ENCODE peak calls at places on chromosome 21, in seven cellular contexts. N is GM13977, Q is GM06990, Z is AG09319, S is astrocyte of the cerebellum, C is foreskin fibroblast, K is Peyer's patch. O is an unnamed sample.

GRCh38 chr21:45246535-45247320 is 41.0 kb downstream of the POFUT2 start:
- DNase-seq in N (no peak), Q (no peak), Z (no peak), S (no peak), C (no peak), K (no peak), O (no peak)

GRCh38 chr21:39951183-39952101 is 84.2 kb downstream of the PCP4 start:
- DNase-seq in N (no peak), Q (no peak), Z (no peak), S (no peak), C (no peak), K (no peak), O (no peak)

GRCh38 chr21:38660333-38661295 is 145.1 kb upstream of the ETS2 start:
- DNase-seq in N (no peak), Q (peak), Z (no peak), S (no peak), C (no peak), K (no peak), O (peak)

GRCh38 chr21:45974073-45975016 is 7.2 kb upstream of the COL6A1 start:
- DNase-seq in N (peak), Q (no peak), Z (no peak), S (peak), C (peak), K (peak), O (peak)

GRCh38 chr21:46127239-46128105 is 27.9 kb downstream of the FTCD start:
- DNase-seq in N (no peak), Q (no peak), Z (no peak), S (no peak), C (no peak), K (peak), O (no peak)

GRCh38 chr21:42414928-42415769 is 11.4 kb downstream of the UBASH3A start:
- DNase-seq in N (peak), Q (peak), Z (no peak), S (peak), C (no peak), K (peak), O (peak)

GRCh38 chr21:45326169-45326833 is 38.6 kb upstream of the POFUT2 start:
- DNase-seq in N (no peak), Q (no peak), Z (no peak), S (no peak), C (peak), K (no peak), O (no peak)

GRCh38 chr21:25806053-25806452 is 71.3 kb downstream of the GABPA start:
- DNase-seq in N (no peak), Q (no peak), Z (no peak), S (no peak), C (no peak), K (no peak), O (no peak)

GRCh38 chr21:39082656-39083376 is 100.4 kb downstream of the PSMG1 start:
- DNase-seq in N (no peak), Q (no peak), Z (no peak), S (no peak), C (no peak), K (no peak), O (no peak)

GRCh38 chr21:46150073-46150472 is 5.3 kb downstream of the FTCD start:
- DNase-seq in N (no peak), Q (peak), Z (no peak), S (no peak), C (no peak), K (peak), O (no peak)

GRCh38 chr21:44377922-44378645 is 24.7 kb downstream of the TRPM2 start:
- DNase-seq in N (no peak), Q (no peak), Z (no peak), S (no peak), C (no peak), K (peak), O (no peak)

GRCh38 chr21:37799193-37800121 is 116.8 kb downstream of the KCNJ6 start:
- DNase-seq in N (no peak), Q (no peak), Z (no peak), S (no peak), C (no peak), K (no peak), O (no peak)

GRCh38 chr21:24941316-24942185 is 665.7 kb downstream of the MRPL39 start:
- DNase-seq in N (no peak), Q (no peak), Z (no peak), S (peak), C (no peak), K (no peak), O (no peak)

GRCh38 chr21:38995071-38995669 is 188.1 kb downstream of the PSMG1 start:
- DNase-seq in N (no peak), Q (no peak), Z (no peak), S (no peak), C (no peak), K (no peak), O (no peak)

GRCh38 chr21:45802425-45802824 is 158.9 kb downstream of the PCBP3 start:
- DNase-seq in N (no peak), Q (no peak), Z (no peak), S (no peak), C (no peak), K (no peak), O (no peak)

GRCh38 chr21:46562472-46562871 is 42.4 kb downstream of the S100B start:
- DNase-seq in N (no peak), Q (no peak), Z (no peak), S (no peak), C (no peak), K (no peak), O (no peak)

GRCh38 chr21:42632336-42632751 is 21.1 kb upstream of the PDE9A start:
- DNase-seq in N (no peak), Q (no peak), Z (no peak), S (no peak), C (no peak), K (peak), O (no peak)

GRCh38 chr21:14480601-14481000 is 65.5 kb downstream of the SAMSN1 start:
- DNase-seq in N (no peak), Q (peak), Z (no peak), S (no peak), C (no peak), K (no peak), O (no peak)

GRCh38 chr21:27586986-27587385 is 620.1 kb upstream of the ADAMTS5 start:
- DNase-seq in N (no peak), Q (no peak), Z (no peak), S (no peak), C (no peak), K (no peak), O (no peak)

GRCh38 chr21:43779660-43780059 is 3.6 kb upstream of the CSTB start:
- DNase-seq in N (no peak), Q (no peak), Z (no peak), S (no peak), C (no peak), K (no peak), O (no peak)

GRCh38 chr21:25626752-25627151 is 12.3 kb upstream of the JAM2 start:
- DNase-seq in N (no peak), Q (no peak), Z (no peak), S (no peak), C (peak), K (no peak), O (no peak)

GRCh38 chr21:46626536-46627302 is 8.8 kb upstream of the PRMT2 start:
- DNase-seq in N (no peak), Q (no peak), Z (no peak), S (no peak), C (no peak), K (no peak), O (peak)

GRCh38 chr21:45378258-45378966 is 26.6 kb upstream of the COL18A1 start:
- DNase-seq in N (no peak), Q (no peak), Z (peak), S (peak), C (peak), K (no peak), O (no peak)

GRCh38 chr21:46099476-46099875 is 1.6 kb downstream of the COL6A2 start:
- DNase-seq in N (no peak), Q (no peak), Z (no peak), S (no peak), C (peak), K (peak), O (peak)

GRCh38 chr21:26946744-26947446 is 20.0 kb downstream of the ADAMTS5 start:
- DNase-seq in N (no peak), Q (no peak), Z (no peak), S (no peak), C (no peak), K (no peak), O (no peak)

GRCh38 chr21:39094847-39095525 is 88.3 kb downstream of the PSMG1 start:
- DNase-seq in N (no peak), Q (no peak), Z (no peak), S (peak), C (no peak), K (no peak), O (no peak)

GRCh38 chr21:18170829-18171228 is 73.8 kb upstream of the CHODL start:
- DNase-seq in N (no peak), Q (no peak), Z (no peak), S (no peak), C (no peak), K (no peak), O (no peak)

GRCh38 chr21:42627527-42628289 is 25.7 kb upstream of the PDE9A start:
- DNase-seq in N (no peak), Q (no peak), Z (no peak), S (no peak), C (no peak), K (peak), O (no peak)

GRCh38 chr21:42164064-42164789 is 54.7 kb upstream of the ABCG1 start:
- DNase-seq in N (peak), Q (no peak), Z (no peak), S (no peak), C (peak), K (peak), O (peak)

GRCh38 chr21:42527489-42528158 is 14.0 kb downstream of the SLC37A1 start:
- DNase-seq in N (peak), Q (peak), Z (no peak), S (no peak), C (no peak), K (peak), O (peak)

GRCh38 chr21:39009587-39010225 is 173.5 kb downstream of the PSMG1 start:
- DNase-seq in N (no peak), Q (no peak), Z (no peak), S (no peak), C (no peak), K (no peak), O (no peak)

GRCh38 chr21:42513985-42514882 is 582 bp downstream of the SLC37A1 start:
- DNase-seq in N (peak), Q (peak), Z (no peak), S (no peak), C (peak), K (peak), O (peak)

GRCh38 chr21:44330698-44331097 is 8.5 kb downstream of the CFAP410 start:
- DNase-seq in N (no peak), Q (no peak), Z (no peak), S (no peak), C (no peak), K (no peak), O (no peak)

GRCh38 chr21:30689822-30690221 is 28.8 kb downstream of the KRTAP21-3 start:
- DNase-seq in N (no peak), Q (no peak), Z (no peak), S (no peak), C (no peak), K (no peak), O (no peak)
- TF ChIP-seq CTCF in N (no peak), Q (no peak), Z (no peak), S (no peak), C (no peak), K (no peak), O (no peak)

DNA sequence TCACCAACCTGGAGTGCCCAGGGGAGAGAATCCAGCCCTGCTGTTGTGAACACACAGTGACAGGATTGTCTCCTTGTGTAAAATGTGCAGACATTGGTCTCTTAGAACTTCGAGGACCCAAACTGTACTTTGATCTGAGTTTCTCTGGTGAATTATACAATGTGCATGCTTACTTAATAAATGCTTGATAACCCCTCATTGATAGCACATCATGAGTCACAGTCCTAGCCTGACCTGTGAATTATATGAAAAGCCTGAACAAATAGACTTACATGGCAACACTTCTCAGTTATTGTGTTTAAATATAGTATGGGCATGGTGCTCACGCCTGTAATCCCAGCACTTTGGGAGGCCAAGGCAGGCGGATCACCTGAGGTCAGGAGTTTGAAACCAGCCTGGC is 22.6 kb downstream of the IFNGR2 start:
- DNase-seq in N (no peak), Q (no peak), Z (no peak), S (no peak), C (peak), K (no peak), O (no peak)
- TF ChIP-seq CTCF in N (no peak), Q (no peak), Z (no peak), S (no peak), C (no peak), K (no peak), O (no peak)

DNA sequence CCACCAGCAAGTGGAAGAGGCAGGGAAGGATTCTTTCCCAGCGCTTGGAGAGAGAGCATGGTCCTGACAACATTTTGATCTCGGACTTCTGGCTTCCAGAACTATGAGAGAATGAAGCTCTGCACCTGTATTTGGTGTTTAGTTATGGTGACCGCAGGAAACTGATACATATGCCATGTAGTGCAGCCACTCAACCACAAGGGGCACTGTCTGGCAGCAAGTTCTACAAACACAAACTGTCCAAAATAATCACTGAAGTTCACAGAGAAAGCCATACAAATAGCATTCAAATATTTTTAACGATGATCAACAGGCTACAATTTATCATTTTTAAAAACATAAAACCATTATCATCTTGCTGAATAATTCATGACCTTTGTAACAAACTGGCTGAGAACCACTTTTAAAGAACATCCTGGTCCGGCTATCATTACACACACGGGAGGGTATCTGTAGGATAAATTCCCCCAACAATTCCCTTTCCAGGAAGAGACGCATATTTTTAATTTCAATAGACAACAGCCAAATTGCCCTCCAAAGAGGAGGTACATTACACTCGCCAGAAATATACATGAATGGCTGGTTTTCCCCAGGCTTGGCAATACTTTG is 9.3 kb upstream of the CBR3 start:
- DNase-seq in N (peak), Q (no peak), Z (no peak), S (peak), C (peak), K (peak), O (peak)
- TF ChIP-seq CTCF in N (peak), Q (peak), Z (peak), S (peak), C (peak), K (peak), O (peak)

GRCh38 chr21:30408782-30409494 is 13.1 kb downstream of the KRTAP13-1 start:
- DNase-seq in N (no peak), Q (no peak), Z (no peak), S (peak), C (peak), K (peak), O (peak)
- TF ChIP-seq CTCF in N (peak), Q (peak), Z (no peak), S (peak), C (no peak), K (no peak), O (peak)

GRCh38 chr21:15686506-15686905 is 43.3 kb upstream of the USP25 start:
- DNase-seq in N (no peak), Q (no peak), Z (no peak), S (no peak), C (no peak), K (no peak), O (no peak)
- TF ChIP-seq CTCF in N (no peak), Q (no peak), Z (no peak), S (no peak), C (no peak), K (no peak), O (no peak)

DNA sequence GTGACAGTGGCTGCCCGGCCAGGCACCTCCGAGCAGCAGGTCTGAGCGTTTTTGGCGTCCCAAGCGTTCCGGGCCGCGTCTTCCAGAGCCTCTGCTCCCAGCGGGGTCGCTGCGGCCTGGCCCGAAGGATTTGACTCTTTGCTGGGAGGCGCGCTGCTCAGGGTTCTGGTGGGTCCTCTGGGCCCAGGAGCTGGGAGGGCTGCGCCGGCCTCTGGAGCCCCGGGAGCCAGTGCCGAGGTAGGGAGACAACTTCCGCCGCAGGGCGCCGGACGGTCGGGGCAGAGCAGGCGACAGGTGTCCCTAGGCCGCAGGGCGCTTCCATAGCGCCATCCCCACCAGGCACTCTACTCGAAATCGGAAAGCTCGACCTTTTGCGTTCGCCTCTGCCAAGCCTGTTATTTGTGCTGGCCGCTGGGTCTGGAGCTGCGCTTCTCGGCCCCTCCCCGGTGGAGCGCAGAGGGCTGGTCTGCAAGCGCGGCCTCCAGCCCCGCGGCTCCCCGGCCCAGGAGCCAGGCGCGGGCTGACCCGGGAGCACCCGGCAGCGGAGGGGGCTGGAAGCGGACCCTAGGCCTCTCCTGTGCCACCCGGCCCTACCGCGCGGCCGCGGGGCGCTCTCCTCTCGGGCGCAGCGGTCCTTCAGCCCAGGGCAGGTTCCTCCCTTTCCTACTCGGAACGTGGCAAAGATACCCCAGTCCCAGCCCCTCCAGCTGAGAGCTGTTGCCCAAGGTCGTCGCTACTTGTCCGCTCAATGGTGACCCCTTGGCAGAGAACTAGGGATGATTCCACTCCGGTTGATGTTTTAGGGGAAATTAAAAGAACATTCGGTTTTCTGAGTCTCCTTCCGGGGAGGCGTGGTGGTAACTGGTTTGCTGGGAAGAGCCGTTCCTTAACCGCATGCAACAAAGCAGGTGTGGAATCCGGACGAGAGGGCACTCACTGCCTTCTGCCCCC is 2.3 kb downstream of the SIM2 start:
- DNase-seq in N (peak), Q (no peak), Z (no peak), S (no peak), C (no peak), K (no peak), O (no peak)
- TF ChIP-seq CTCF in N (no peak), Q (no peak), Z (no peak), S (no peak), C (no peak), K (no peak), O (no peak)

DNA sequence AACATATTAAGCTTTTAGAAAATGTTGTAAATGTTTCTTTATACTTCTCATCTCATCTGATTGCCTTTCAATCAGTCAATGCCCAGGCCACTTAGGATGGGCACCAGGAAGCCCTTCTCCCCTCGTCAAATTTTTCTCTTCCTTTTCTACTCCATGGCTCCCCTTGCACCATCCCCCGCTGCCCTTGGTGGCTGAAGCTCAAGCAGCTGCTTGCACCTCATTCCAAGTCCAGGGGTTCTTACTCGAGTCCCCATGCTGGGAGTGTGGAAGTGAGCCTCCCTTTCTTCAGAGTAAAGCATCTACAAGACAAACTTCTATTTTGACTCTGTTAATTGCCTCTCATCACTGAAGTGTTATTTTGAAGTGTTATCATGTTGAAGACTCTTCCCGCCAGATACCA is 39.7 kb upstream of the KRTAP11-1 start:
- DNase-seq in N (no peak), Q (no peak), Z (no peak), S (no peak), C (no peak), K (no peak), O (no peak)
- TF ChIP-seq CTCF in N (no peak), Q (no peak), Z (no peak), S (no peak), C (no peak), K (no peak), O (no peak)

GRCh38 chr21:34571994-34572393 is 42.9 kb downstream of the RCAN1 start:
- DNase-seq in N (no peak), Q (no peak), Z (no peak), S (no peak), C (no peak), K (no peak), O (no peak)

GRCh38 chr21:34570315-34570714 is 44.6 kb downstream of the RCAN1 start:
- DNase-seq in N (no peak), Q (no peak), Z (no peak), S (no peak), C (no peak), K (no peak), O (no peak)

GRCh38 chr21:34569381-34569979 is 45.4 kb downstream of the RCAN1 start:
- DNase-seq in N (no peak), Q (no peak), Z (no peak), S (no peak), C (no peak), K (no peak), O (no peak)

GRCh38 chr21:34565238-34565637 is 49.7 kb downstream of the RCAN1 start:
- DNase-seq in N (no peak), Q (no peak), Z (no peak), S (no peak), C (no peak), K (no peak), O (no peak)

GRCh38 chr21:34567574-34567973 is 47.3 kb downstream of the RCAN1 start:
- DNase-seq in N (no peak), Q (no peak), Z (no peak), S (no peak), C (no peak), K (no peak), O (no peak)
- TF ChIP-seq CTCF in N (no peak), Q (no peak), Z (no peak), S (no peak), C (no peak), K (no peak), O (no peak)

GRCh38 chr21:33133912-33134311 is 64.0 kb downstream of the OLIG1 start:
- DNase-seq in N (no peak), Q (no peak), Z (no peak), S (no peak), C (no peak), K (no peak), O (no peak)
- TF ChIP-seq CTCF in N (no peak), Q (no peak), Z (no peak), S (no peak), C (no peak), K (no peak), O (no peak)